ENCODE peak calls at places on chromosome 5, in four cellular contexts. One of them, this sample, is unnamed. For H3K9me3, the result is how much of the 10 kb centered on the place peaks cover.

GRCh38 chr5:173498871-173499470 is 117.5 kb downstream of the BOD1 start:
- DNase-seq in astrocyte: peak
- DNase-seq in PC-3: no peak
- DNase-seq in GM23248: no peak
- DNase-seq in this sample: peak

GRCh38 chr5:6675784-6676499 is 37.3 kb upstream of the TENT4A start:
- DNase-seq in GM23248: no peak
- DNase-seq in astrocyte: no peak
- DNase-seq in PC-3: no peak
- DNase-seq in this sample: no peak

GRCh38 chr5:96079075-96079474 is 117.4 kb upstream of the ELL2 start:
- DNase-seq in PC-3: peak
- DNase-seq in astrocyte: peak
- DNase-seq in GM23248: peak
- DNase-seq in this sample: no peak

GRCh38 chr5:6197427-6197826 is 180.9 kb downstream of the MED10 start:
- DNase-seq in GM23248: no peak
- DNase-seq in astrocyte: no peak
- DNase-seq in PC-3: no peak
- DNase-seq in this sample: no peak

GRCh38 chr5:170112876-170113516 is 7.3 kb downstream of the FOXI1 start:
- DNase-seq in astrocyte: no peak
- DNase-seq in PC-3: no peak
- DNase-seq in GM23248: no peak
- DNase-seq in this sample: no peak

GRCh38 chr5:145975361-145976066 is 39.1 kb downstream of the SH3RF2 start:
- DNase-seq in GM23248: peak
- DNase-seq in PC-3: peak
- DNase-seq in astrocyte: peak
- DNase-seq in this sample: no peak

GRCh38 chr5:78157001-78157400 is 137.5 kb downstream of the AP3B1 start:
- DNase-seq in GM23248: no peak
- DNase-seq in astrocyte: no peak
- DNase-seq in PC-3: no peak
- DNase-seq in this sample: no peak

GRCh38 chr5:124200381-124200780 is 546.1 kb downstream of the ZNF608 start:
- DNase-seq in PC-3: peak
- DNase-seq in astrocyte: peak
- DNase-seq in GM23248: peak
- DNase-seq in this sample: no peak

GRCh38 chr5:177133119-177133844 is at the start of gene NSD1:
- DNase-seq in GM23248: peak
- DNase-seq in PC-3: peak
- DNase-seq in astrocyte: peak
- DNase-seq in this sample: peak

GRCh38 chr5:75756991-75757390 is 39.8 kb upstream of the POC5 start:
- DNase-seq in astrocyte: no peak
- DNase-seq in PC-3: peak
- DNase-seq in GM23248: peak
- DNase-seq in this sample: no peak

GRCh38 chr5:135993248-135993893 is 35.4 kb upstream of the TGFBI start:
- DNase-seq in PC-3: peak
- DNase-seq in GM23248: peak
- DNase-seq in astrocyte: peak
- DNase-seq in this sample: no peak

GRCh38 chr5:93017854-93018253 is 563.2 kb downstream of the NR2F1-AS1 start:
- DNase-seq in PC-3: peak
- DNase-seq in astrocyte: peak
- DNase-seq in GM23248: peak
- DNase-seq in this sample: no peak

GRCh38 chr5:180350711-180351110 is 2.4 kb downstream of the GFPT2 start:
- DNase-seq in astrocyte: no peak
- DNase-seq in PC-3: no peak
- DNase-seq in GM23248: no peak
- DNase-seq in this sample: no peak

GRCh38 chr5:17339841-17340240 is 122.4 kb downstream of the BASP1 start:
- DNase-seq in astrocyte: no peak
- DNase-seq in GM23248: no peak
- DNase-seq in PC-3: no peak
- DNase-seq in this sample: no peak

GRCh38 chr5:3309538-3309937 is 286.1 kb upstream of the IRX1 start:
- DNase-seq in GM23248: no peak
- DNase-seq in PC-3: no peak
- DNase-seq in astrocyte: no peak
- DNase-seq in this sample: no peak
- H3K9me3 ChIP-seq in GM23248: under half
- H3K9me3 ChIP-seq in PC-3: under half
- H3K9me3 ChIP-seq in astrocyte: under half
- H3K9me3 ChIP-seq in this sample: under half

GRCh38 chr5:174624754-174625506 is 99.5 kb upstream of the MSX2 start:
- DNase-seq in PC-3: no peak
- DNase-seq in astrocyte: no peak
- DNase-seq in GM23248: no peak
- DNase-seq in this sample: no peak

GRCh38 chr5:174625591-174626365 is 98.6 kb upstream of the MSX2 start:
- DNase-seq in PC-3: no peak
- DNase-seq in astrocyte: no peak
- DNase-seq in GM23248: no peak
- DNase-seq in this sample: peak

GRCh38 chr5:174622067-174622466 is 102.3 kb upstream of the MSX2 start:
- DNase-seq in astrocyte: no peak
- DNase-seq in PC-3: no peak
- DNase-seq in GM23248: no peak
- DNase-seq in this sample: no peak

GRCh38 chr5:174623438-174624019 is 100.9 kb upstream of the MSX2 start:
- DNase-seq in GM23248: no peak
- DNase-seq in astrocyte: no peak
- DNase-seq in PC-3: peak
- DNase-seq in this sample: no peak

DNA sequence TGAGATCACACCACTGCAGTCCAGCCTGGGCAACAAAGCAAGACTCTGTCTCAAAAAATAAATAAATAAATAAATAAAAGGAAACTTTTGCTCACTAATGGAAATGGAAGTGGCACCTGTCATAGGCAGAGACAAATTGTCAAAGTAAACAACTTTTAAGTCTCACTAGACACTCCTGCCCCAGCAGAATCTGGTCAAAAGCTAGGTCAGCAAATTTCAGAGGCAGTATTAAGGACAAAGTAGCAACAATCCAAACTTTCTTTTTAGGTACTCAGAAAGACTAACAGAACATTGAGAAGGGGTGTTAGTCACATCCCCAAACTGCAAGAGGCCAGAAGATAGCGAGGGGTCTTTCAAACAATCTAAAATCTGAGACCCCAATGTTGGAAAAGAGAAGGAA is 101.4 kb upstream of the MSX2 start:
- DNase-seq in astrocyte: no peak
- DNase-seq in PC-3: no peak
- DNase-seq in GM23248: no peak
- DNase-seq in this sample: no peak
- TF ChIP-seq EZH2 in astrocyte: no peak
- TF ChIP-seq EZH2 in PC-3: no peak
- TF ChIP-seq EZH2 in GM23248: no peak
- TF ChIP-seq EZH2 in this sample: no peak

GRCh38 chr5:153937661-153938060 is 101.0 kb downstream of the FAM114A2 start:
- DNase-seq in PC-3: no peak
- DNase-seq in astrocyte: no peak
- DNase-seq in GM23248: no peak
- DNase-seq in this sample: no peak

GRCh38 chr5:153938131-153938842 is 100.4 kb downstream of the FAM114A2 start:
- DNase-seq in astrocyte: no peak
- DNase-seq in PC-3: no peak
- DNase-seq in GM23248: peak
- DNase-seq in this sample: no peak

GRCh38 chr5:153941265-153941664 is 97.4 kb downstream of the FAM114A2 start:
- DNase-seq in GM23248: no peak
- DNase-seq in astrocyte: no peak
- DNase-seq in PC-3: no peak
- DNase-seq in this sample: no peak

GRCh38 chr5:153939101-153939500 is 99.6 kb downstream of the FAM114A2 start:
- DNase-seq in PC-3: no peak
- DNase-seq in GM23248: no peak
- DNase-seq in astrocyte: no peak
- DNase-seq in this sample: no peak
- H3K9me3 ChIP-seq in PC-3: under half
- H3K9me3 ChIP-seq in GM23248: under half
- H3K9me3 ChIP-seq in astrocyte: under half
- H3K9me3 ChIP-seq in this sample: under half

GRCh38 chr5:88142801-88143692 is 125.6 kb downstream of the TMEM161B start:
- DNase-seq in astrocyte: peak
- DNase-seq in PC-3: no peak
- DNase-seq in GM23248: peak
- DNase-seq in this sample: peak

GRCh38 chr5:88143693-88144218 is 124.9 kb downstream of the TMEM161B start:
- DNase-seq in GM23248: no peak
- DNase-seq in astrocyte: no peak
- DNase-seq in PC-3: no peak
- DNase-seq in this sample: peak

GRCh38 chr5:88144219-88145040 is 124.2 kb downstream of the TMEM161B start:
- DNase-seq in astrocyte: peak
- DNase-seq in PC-3: no peak
- DNase-seq in GM23248: no peak
- DNase-seq in this sample: peak

GRCh38 chr5:88145205-88145602 is 123.4 kb downstream of the TMEM161B start:
- DNase-seq in GM23248: no peak
- DNase-seq in PC-3: no peak
- DNase-seq in astrocyte: no peak
- DNase-seq in this sample: peak

GRCh38 chr5:88145603-88146467 is 122.8 kb downstream of the TMEM161B start:
- DNase-seq in astrocyte: peak
- DNase-seq in PC-3: no peak
- DNase-seq in GM23248: peak
- DNase-seq in this sample: peak
- TF ChIP-seq EZH2 in astrocyte: peak
- TF ChIP-seq EZH2 in PC-3: no peak
- TF ChIP-seq EZH2 in GM23248: no peak
- TF ChIP-seq EZH2 in this sample: peak

GRCh38 chr5:142461028-142461427 is 136.2 kb upstream of the SPRY4 start:
- DNase-seq in GM23248: no peak
- DNase-seq in PC-3: no peak
- DNase-seq in astrocyte: no peak
- DNase-seq in this sample: no peak
- H3K9me3 ChIP-seq in GM23248: under half
- H3K9me3 ChIP-seq in PC-3: under half
- H3K9me3 ChIP-seq in astrocyte: under half
- H3K9me3 ChIP-seq in this sample: under half

This sample was measured in neural progenitor cell.